ENCODE peak calls at places on chromosomes 13 and 19, in nine cellular contexts. One of them, this sample, is unnamed.

GRCh38 chr13:96816261-96816660 is 178.0 kb downstream of the OXGR1 start:
- DNase-seq in GM12878: no peak
- DNase-seq in body of pancreas: no peak
- DNase-seq in tibial nerve: peak; percentile 24
- DNase-seq in heart left ventricle: no peak
- DNase-seq in transverse colon: no peak
- DNase-seq in stomach: no peak
- DNase-seq in suprapubic skin: no peak
- DNase-seq in right lobe of liver: no peak
- DNase-seq in this sample: no peak

GRCh38 chr19:10419646-10420443 is 493 bp upstream of the PDE4A start:
- DNase-seq in GM12878: no peak
- DNase-seq in body of pancreas: no peak
- DNase-seq in tibial nerve: no peak
- DNase-seq in heart left ventricle: no peak
- DNase-seq in transverse colon: no peak
- DNase-seq in stomach: no peak
- DNase-seq in suprapubic skin: no peak
- DNase-seq in right lobe of liver: no peak
- DNase-seq in this sample: no peak

GRCh38 chr19:33295621-33296472 is 6.5 kb downstream of the CEBPA start:
- DNase-seq in GM12878: no peak
- DNase-seq in body of pancreas: no peak
- DNase-seq in tibial nerve: no peak
- DNase-seq in heart left ventricle: no peak
- DNase-seq in transverse colon: no peak
- DNase-seq in stomach: no peak
- DNase-seq in suprapubic skin: peak; percentile 36
- DNase-seq in right lobe of liver: no peak
- DNase-seq in this sample: no peak

GRCh38 chr13:51815848-51816247 is 11.9 kb upstream of the DHRS12 start:
- DNase-seq in GM12878: no peak
- DNase-seq in body of pancreas: no peak
- DNase-seq in tibial nerve: no peak
- DNase-seq in heart left ventricle: no peak
- DNase-seq in transverse colon: no peak
- DNase-seq in stomach: no peak
- DNase-seq in suprapubic skin: no peak
- DNase-seq in right lobe of liver: no peak
- DNase-seq in this sample: no peak

GRCh38 chr19:35908977-35909683 is 1.0 kb upstream of the TYROBP start:
- DNase-seq in GM12878: no peak
- DNase-seq in body of pancreas: no peak
- DNase-seq in tibial nerve: peak; percentile 42
- DNase-seq in heart left ventricle: peak; percentile 77
- DNase-seq in transverse colon: peak; percentile 68
- DNase-seq in stomach: peak; percentile 55
- DNase-seq in suprapubic skin: peak; percentile 81
- DNase-seq in right lobe of liver: peak; percentile 86
- DNase-seq in this sample: no peak

GRCh38 chr19:40089462-40089861 is 1.3 kb downstream of the ZNF780A start:
- DNase-seq in GM12878: no peak
- DNase-seq in body of pancreas: no peak
- DNase-seq in tibial nerve: no peak
- DNase-seq in heart left ventricle: peak; percentile 17
- DNase-seq in transverse colon: no peak
- DNase-seq in stomach: no peak
- DNase-seq in suprapubic skin: no peak
- DNase-seq in right lobe of liver: no peak
- DNase-seq in this sample: no peak

GRCh38 chr19:56110515-56111448 is 10.3 kb downstream of the ZNF787 start:
- DNase-seq in GM12878: no peak
- DNase-seq in body of pancreas: peak; percentile 59
- DNase-seq in tibial nerve: no peak
- DNase-seq in heart left ventricle: peak; percentile 57
- DNase-seq in transverse colon: peak; percentile 40
- DNase-seq in stomach: peak; percentile 73
- DNase-seq in suprapubic skin: peak; percentile 62
- DNase-seq in right lobe of liver: peak; percentile 90
- DNase-seq in this sample: no peak

GRCh38 chr19:14091086-14091884 is 734 bp upstream of the SAMD1 start:
- DNase-seq in GM12878: no peak
- DNase-seq in body of pancreas: peak; percentile 54
- DNase-seq in tibial nerve: peak; percentile 59
- DNase-seq in heart left ventricle: peak; percentile 56
- DNase-seq in transverse colon: peak; percentile 89
- DNase-seq in stomach: no peak
- DNase-seq in suprapubic skin: peak; percentile 82
- DNase-seq in right lobe of liver: peak; percentile 88
- DNase-seq in this sample: no peak

GRCh38 chr13:21670883-21671792 is at the start of gene FGF9:
- DNase-seq in GM12878: peak; percentile 7
- DNase-seq in body of pancreas: peak; percentile 82
- DNase-seq in tibial nerve: no peak
- DNase-seq in heart left ventricle: peak; percentile 65
- DNase-seq in transverse colon: peak; percentile 87
- DNase-seq in stomach: peak; percentile 86
- DNase-seq in suprapubic skin: peak; percentile 65
- DNase-seq in right lobe of liver: peak; percentile 86
- DNase-seq in this sample: no peak

DNA sequence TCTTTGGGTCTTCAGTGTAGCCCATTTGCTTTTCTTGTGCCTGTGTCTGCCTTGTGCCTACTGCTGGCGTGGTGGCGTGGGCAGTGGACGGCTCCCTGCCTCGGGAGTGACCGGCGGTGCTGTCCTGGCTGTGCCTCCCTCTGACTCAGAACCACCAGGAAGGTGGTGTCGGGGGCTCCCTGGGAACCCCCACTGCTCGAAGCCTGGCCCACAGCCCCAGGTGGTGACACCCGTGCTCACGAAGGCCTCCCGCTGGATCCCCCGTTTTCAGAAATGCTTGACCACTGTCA is 5.1 kb upstream of the AMH start:
- DNase-seq in GM12878: no peak
- DNase-seq in body of pancreas: no peak
- DNase-seq in tibial nerve: no peak
- DNase-seq in heart left ventricle: no peak
- DNase-seq in transverse colon: no peak
- DNase-seq in stomach: no peak
- DNase-seq in suprapubic skin: no peak
- DNase-seq in right lobe of liver: no peak
- DNase-seq in this sample: no peak
- H3K36me3 ChIP-seq in GM12878: peaks cover 12% of the 10 kb centered on the region
- H3K36me3 ChIP-seq in body of pancreas: peaks cover 33% of the 10 kb centered on the region
- H3K36me3 ChIP-seq in tibial nerve: peaks cover 64% of the 10 kb centered on the region
- H3K36me3 ChIP-seq in heart left ventricle: peaks cover 56% of the 10 kb centered on the region
- H3K36me3 ChIP-seq in transverse colon: no peaks in the 10 kb centered on the region
- H3K36me3 ChIP-seq in stomach: peaks cover 69% of the 10 kb centered on the region
- H3K36me3 ChIP-seq in suprapubic skin: peaks cover 61% of the 10 kb centered on the region
- H3K36me3 ChIP-seq in right lobe of liver: peaks cover 31% of the 10 kb centered on the region
- H3K36me3 ChIP-seq in this sample: peaks cover 27% of the 10 kb centered on the region

GRCh38 chr19:44753932-44754742 is 5.6 kb downstream of the BCL3 start:
- DNase-seq in GM12878: no peak
- DNase-seq in body of pancreas: peak; percentile 92
- DNase-seq in tibial nerve: peak; percentile 90
- DNase-seq in heart left ventricle: peak; percentile 97
- DNase-seq in transverse colon: peak; percentile 98
- DNase-seq in stomach: peak; percentile 96
- DNase-seq in suprapubic skin: peak; percentile 95
- DNase-seq in right lobe of liver: peak; percentile 97
- DNase-seq in this sample: peak; percentile 93
- TF ChIP-seq POLR2A in GM12878: peak; percentile 44
- TF ChIP-seq POLR2A in body of pancreas: peak; percentile 40
- TF ChIP-seq POLR2A in tibial nerve: peak; percentile 3
- TF ChIP-seq POLR2A in heart left ventricle: no peak
- TF ChIP-seq POLR2A in transverse colon: peak; percentile 68
- TF ChIP-seq POLR2A in stomach: no peak
- TF ChIP-seq POLR2A in suprapubic skin: peak; percentile 23
- TF ChIP-seq POLR2A in right lobe of liver: peak; percentile 79
- TF ChIP-seq POLR2A in this sample: no peak

DNA sequence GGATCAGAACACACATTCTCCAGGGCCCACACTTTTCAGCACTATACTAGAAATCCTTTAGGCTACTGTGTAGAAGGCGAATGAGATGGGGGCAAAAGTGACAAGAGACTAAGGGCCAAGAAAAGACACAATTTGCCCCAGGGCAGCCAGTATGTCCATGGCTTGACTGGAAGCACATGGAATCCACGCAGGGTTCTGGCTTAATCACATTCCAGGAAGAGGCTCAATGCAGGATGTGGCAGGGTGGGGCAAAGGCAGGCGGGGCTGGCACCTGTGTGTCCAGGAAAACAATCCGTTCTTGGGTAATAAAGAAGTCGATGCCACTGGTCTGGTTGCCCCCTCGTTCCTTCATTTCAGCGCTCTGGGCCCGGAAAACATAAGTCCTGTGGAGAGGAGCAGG is 14.9 kb downstream of the SMG9 start:
- DNase-seq in GM12878: no peak
- DNase-seq in body of pancreas: no peak
- DNase-seq in tibial nerve: no peak
- DNase-seq in heart left ventricle: no peak
- DNase-seq in transverse colon: peak; percentile 87
- DNase-seq in stomach: peak; percentile 67
- DNase-seq in suprapubic skin: no peak
- DNase-seq in right lobe of liver: no peak
- DNase-seq in this sample: peak; percentile 62
- H3K36me3 ChIP-seq in GM12878: peaks cover 57% of the 10 kb centered on the region
- H3K36me3 ChIP-seq in body of pancreas: no peaks in the 10 kb centered on the region
- H3K36me3 ChIP-seq in tibial nerve: peaks cover 93% of the 10 kb centered on the region
- H3K36me3 ChIP-seq in heart left ventricle: peaks cover 75% of the 10 kb centered on the region
- H3K36me3 ChIP-seq in transverse colon: no peaks in the 10 kb centered on the region
- H3K36me3 ChIP-seq in stomach: peaks cover 100% of the 10 kb centered on the region
- H3K36me3 ChIP-seq in suprapubic skin: peaks cover 83% of the 10 kb centered on the region
- H3K36me3 ChIP-seq in right lobe of liver: peaks cover 26% of the 10 kb centered on the region
- H3K36me3 ChIP-seq in this sample: peaks cover 7% of the 10 kb centered on the region

DNA sequence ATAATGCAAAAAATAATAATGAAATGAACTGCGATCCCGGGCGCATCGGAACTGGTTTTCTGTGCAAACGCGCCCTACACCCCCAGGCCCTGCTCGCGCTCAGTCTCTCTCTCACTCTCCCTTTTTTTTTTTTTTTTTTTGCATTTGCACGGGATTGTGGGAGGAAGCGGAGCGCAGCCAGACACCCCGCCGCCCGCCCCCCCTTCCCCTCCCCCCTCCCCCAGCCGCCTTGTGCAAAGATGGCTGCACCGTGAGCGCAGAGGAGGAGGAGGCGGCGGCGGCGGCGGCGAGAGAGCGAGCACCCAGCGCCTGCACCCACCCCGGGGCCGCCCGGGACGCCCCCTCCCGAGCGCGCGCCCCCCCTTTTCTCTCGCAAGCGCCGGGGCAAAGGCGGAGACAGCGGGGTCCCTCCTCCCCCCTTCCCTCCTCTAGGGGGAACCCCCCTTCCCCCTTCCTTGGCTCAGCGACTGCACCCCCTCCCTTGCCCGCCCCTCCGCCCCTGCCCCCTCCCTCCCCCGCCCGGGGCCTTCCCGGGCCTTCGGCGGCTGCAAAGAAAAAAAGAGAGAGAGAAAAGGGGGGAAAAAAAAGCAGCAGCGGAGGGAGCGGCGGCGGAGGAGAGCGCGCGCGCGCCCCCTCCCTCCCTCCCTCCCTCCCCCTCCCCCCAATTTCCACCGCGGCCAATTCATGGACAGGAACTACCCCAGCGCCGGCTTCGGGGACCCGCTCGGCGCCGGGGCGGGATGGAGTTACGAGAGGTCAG is at the start of gene PRR12:
- DNase-seq in GM12878: no peak
- DNase-seq in body of pancreas: peak; percentile 64
- DNase-seq in tibial nerve: no peak
- DNase-seq in heart left ventricle: peak; percentile 70
- DNase-seq in transverse colon: peak; percentile 68
- DNase-seq in stomach: peak; percentile 59
- DNase-seq in suprapubic skin: no peak
- DNase-seq in right lobe of liver: peak; percentile 73
- DNase-seq in this sample: peak; percentile 49
- TF ChIP-seq POLR2A in GM12878: peak; percentile 72
- TF ChIP-seq POLR2A in body of pancreas: no peak
- TF ChIP-seq POLR2A in tibial nerve: no peak
- TF ChIP-seq POLR2A in heart left ventricle: no peak
- TF ChIP-seq POLR2A in transverse colon: no peak
- TF ChIP-seq POLR2A in stomach: no peak
- TF ChIP-seq POLR2A in suprapubic skin: no peak
- TF ChIP-seq POLR2A in right lobe of liver: no peak
- TF ChIP-seq POLR2A in this sample: no peak

DNA sequence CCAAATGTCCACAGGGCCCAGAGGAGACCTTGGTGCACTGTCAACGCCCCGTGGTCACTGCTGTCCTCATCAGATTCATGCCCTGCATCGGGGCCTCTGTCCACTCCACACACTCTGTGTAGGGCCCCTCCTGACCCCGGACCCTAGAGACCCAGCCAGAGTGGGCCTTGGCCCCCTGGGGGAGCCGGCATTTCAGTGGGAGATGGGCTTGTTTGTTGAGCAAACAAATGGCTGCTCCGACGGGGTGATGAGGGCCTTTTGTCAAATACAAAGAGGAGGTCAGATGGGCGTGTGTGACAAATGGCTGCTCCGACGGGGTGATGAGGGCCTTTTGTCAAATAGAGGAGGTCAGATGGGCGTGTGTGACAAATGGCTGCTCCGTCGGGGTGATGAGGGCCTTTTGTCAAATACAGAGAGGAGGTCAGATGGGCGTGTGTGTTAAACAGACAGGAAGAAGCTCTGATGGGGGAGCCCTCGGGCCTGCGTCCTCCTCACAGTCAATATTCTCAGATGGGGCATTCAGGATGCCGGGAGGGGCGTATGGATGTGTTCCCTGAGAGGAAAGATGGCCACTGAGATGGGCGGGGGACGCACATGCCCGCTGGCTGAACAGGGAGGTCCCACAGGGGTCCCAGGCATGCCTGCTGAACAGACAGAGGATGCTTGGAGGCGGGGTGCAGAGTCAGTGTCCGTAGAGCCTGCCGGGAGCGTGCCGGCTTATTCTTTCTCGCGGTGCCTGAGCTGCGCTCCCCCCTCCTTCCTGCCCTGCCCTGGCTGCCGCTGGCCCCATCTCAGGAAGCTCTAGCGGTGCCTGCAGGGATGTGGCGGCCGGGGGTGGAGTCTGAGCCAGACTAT is 36.3 kb downstream of the SMIM24 start:
- DNase-seq in GM12878: no peak
- DNase-seq in body of pancreas: no peak
- DNase-seq in tibial nerve: no peak
- DNase-seq in heart left ventricle: peak; percentile 80
- DNase-seq in transverse colon: no peak
- DNase-seq in stomach: no peak
- DNase-seq in suprapubic skin: no peak
- DNase-seq in right lobe of liver: no peak
- DNase-seq in this sample: no peak
- H3K36me3 ChIP-seq in GM12878: peaks cover 13% of the 10 kb centered on the region
- H3K36me3 ChIP-seq in body of pancreas: peaks cover 7% of the 10 kb centered on the region
- H3K36me3 ChIP-seq in tibial nerve: peaks cover 60% of the 10 kb centered on the region
- H3K36me3 ChIP-seq in heart left ventricle: peaks cover 28% of the 10 kb centered on the region
- H3K36me3 ChIP-seq in transverse colon: no peaks in the 10 kb centered on the region
- H3K36me3 ChIP-seq in stomach: peaks cover 97% of the 10 kb centered on the region
- H3K36me3 ChIP-seq in suprapubic skin: peaks cover 70% of the 10 kb centered on the region
- H3K36me3 ChIP-seq in right lobe of liver: peaks cover 73% of the 10 kb centered on the region
- H3K36me3 ChIP-seq in this sample: no peaks in the 10 kb centered on the region

This sample was measured in breast epithelium.